ENCODE peak calls at places on chromosomes 4 and X, in eight cellular contexts. D, H, C, T, G, I, O and N are unnamed samples.

GRCh38 chr4:2333356-2333841 is 71.5 kb upstream of the MXD4 start:
- DNase-seq in G (no peak), C (peak), T (no peak), O (no peak), H (no peak), I (no peak), D (peak), N (peak)

GRCh38 chr4:51906167-51906647 is 63.3 kb downstream of the DCUN1D4 start:
- DNase-seq in H (no peak), G (no peak), I (no peak), D (peak), T (no peak), C (no peak), O (no peak), N (peak)

GRCh38 chrX:23870041-23870440 is 37.7 kb downstream of the APOO start:
- DNase-seq in G (no peak), O (no peak), C (no peak), T (no peak), D (no peak), I (no peak), H (no peak), N (no peak)

GRCh38 chr4:185625503-185625902 is 90.2 kb upstream of the PDLIM3 start:
- DNase-seq in T (no peak), I (no peak), C (no peak), O (no peak), D (no peak), H (no peak), G (no peak), N (no peak)

GRCh38 chrX:153853180-153853901 is 23.0 kb upstream of the PDZD4 start:
- DNase-seq in I (no peak), G (no peak), C (no peak), H (no peak), O (no peak), D (no peak), T (no peak), N (no peak)

GRCh38 chr4:145531193-145531592 is 49.5 kb downstream of the SMAD1 start:
- DNase-seq in T (no peak), C (no peak), I (no peak), O (no peak), D (no peak), G (no peak), H (no peak), N (no peak)

GRCh38 chr4:23036503-23036902 is 343.8 kb downstream of the GBA3 start:
- DNase-seq in H (no peak), T (no peak), D (no peak), O (no peak), G (no peak), C (no peak), I (no peak), N (no peak)

GRCh38 chr4:211033-211511 is 86.8 kb downstream of the ZNF718 start:
- DNase-seq in H (no peak), I (no peak), O (no peak), G (no peak), T (no peak), C (no peak), D (no peak), N (no peak)

GRCh38 chr4:102169345-102169744 is 175.9 kb downstream of the SLC39A8 start:
- DNase-seq in H (no peak), I (no peak), G (no peak), T (no peak), C (no peak), O (peak), D (no peak), N (peak)

GRCh38 chrX:69323786-69324720 is 158.8 kb upstream of the PJA1 start:
- DNase-seq in D (no peak), C (no peak), I (no peak), T (no peak), H (no peak), G (no peak), O (peak), N (no peak)